ENCODE peak calls at places on chromosome 1, in four cellular contexts. U is BE2C, D is progenitor cell of endocrine pancreas, W is neural progenitor cell. I is an unnamed sample.

GRCh38 chr1:56073614-56074356 is 505.6 kb downstream of the PLPP3 start:
- DNase-seq in U (no peak), D (no peak), W (no peak), I (no peak)

GRCh38 chr1:102891868-102892625 is 216.3 kb downstream of the COL11A1 start:
- DNase-seq in U (no peak), D (no peak), W (no peak), I (no peak)

GRCh38 chr1:157105988-157106812 is 6.6 kb upstream of the ETV3L start:
- DNase-seq in U (no peak), D (no peak), W (no peak), I (no peak)

GRCh38 chr1:66302810-66303209 is 231.1 kb upstream of the SGIP1 start:
- DNase-seq in U (no peak), D (no peak), W (no peak), I (no peak)

GRCh38 chr1:44174630-44175029 is 33.2 kb upstream of the KLF18 start:
- DNase-seq in U (no peak), D (no peak), W (no peak), I (no peak)

GRCh38 chr1:31944205-31945089 is 6.3 kb upstream of the PTP4A2 start:
- DNase-seq in U (no peak), D (peak; percentile 77), W (peak; percentile 94), I (peak; percentile 73)

GRCh38 chr1:223209293-223209898 is 66.3 kb upstream of the TLR5 start:
- DNase-seq in U (no peak), D (no peak), W (no peak), I (no peak)

GRCh38 chr1:50851034-50851433 is 109.0 kb downstream of the FAF1 start:
- DNase-seq in U (no peak), D (no peak), W (no peak), I (no peak)

GRCh38 chr1:235984041-235984820 is 80.7 kb downstream of the NID1 start:
- DNase-seq in U (no peak), D (no peak), W (no peak), I (no peak)

GRCh38 chr1:202145325-202146140 is 996 bp upstream of the ARL8A start:
- DNase-seq in U (no peak), D (no peak), W (no peak), I (no peak)

GRCh38 chr1:167938083-167938482 is 1.2 kb upstream of the MPC2 start:
- DNase-seq in U (no peak), D (no peak), W (no peak), I (no peak)

GRCh38 chr1:101253976-101254660 is 17.3 kb downstream of the S1PR1 start:
- DNase-seq in U (no peak), D (no peak), W (peak; percentile 17), I (no peak)

GRCh38 chr1:63821650-63822049 is 47.8 kb downstream of the ROR1 start:
- DNase-seq in U (no peak), D (no peak), W (no peak), I (no peak)

GRCh38 chr1:156750191-156750931 is 1.1 kb downstream of the HDGF start:
- DNase-seq in U (no peak), D (no peak), W (peak; percentile 17), I (no peak)

GRCh38 chr1:87392241-87393192 is 63.8 kb downstream of the LMO4 start:
- DNase-seq in U (no peak), D (no peak), W (no peak), I (no peak)

GRCh38 chr1:115112496-115113375 is 23.4 kb upstream of the TSPAN2 start:
- DNase-seq in U (peak; percentile 23), D (peak; percentile 58), W (peak; percentile 69), I (peak; percentile 72)

GRCh38 chr1:12435639-12436344 is 182.2 kb downstream of the DHRS3 start:
- DNase-seq in U (no peak), D (no peak), W (no peak), I (no peak)

GRCh38 chr1:117611121-117611601 is 5.3 kb downstream of the TENT5C start:
- DNase-seq in U (no peak), D (no peak), W (no peak), I (no peak)

GRCh38 chr1:25647863-25648262 is 31.3 kb downstream of the MAN1C1 start:
- DNase-seq in U (no peak), D (peak; percentile 1), W (no peak), I (no peak)

GRCh38 chr1:7845761-7846160 is 7.1 kb downstream of the UTS2 start:
- DNase-seq in U (no peak), D (no peak), W (no peak), I (no peak)

GRCh38 chr1:199646761-199647160 is 380.7 kb upstream of the NR5A2 start:
- DNase-seq in U (no peak), D (no peak), W (no peak), I (no peak)

GRCh38 chr1:42176902-42177519 is 12.5 kb upstream of the GUCA2A start:
- DNase-seq in U (no peak), D (no peak), W (peak; percentile 72), I (no peak)

GRCh38 chr1:27970401-27970800 is 10.6 kb downstream of the XKR8 start:
- DNase-seq in U (no peak), D (no peak), W (no peak), I (no peak)

GRCh38 chr1:10790155-10790707 is 6.2 kb downstream of the CASZ1 start:
- DNase-seq in U (peak; percentile 25), D (no peak), W (no peak), I (no peak)

GRCh38 chr1:62175568-62176179 is 19.0 kb upstream of the L1TD1 start:
- DNase-seq in U (peak; percentile 24), D (no peak), W (peak; percentile 70), I (peak; percentile 32)

GRCh38 chr1:211752951-211753486 is 77.5 kb downstream of the LPGAT1 start:
- DNase-seq in U (no peak), D (no peak), W (no peak), I (no peak)

GRCh38 chr1:9190234-9190633 is 44.3 kb upstream of the H6PD start:
- DNase-seq in U (no peak), D (no peak), W (no peak), I (no peak)

GRCh38 chr1:169367096-169367685 is 406 bp downstream of the NME7 start:
- DNase-seq in U (no peak), D (no peak), W (peak; percentile 2), I (no peak)

GRCh38 chr1:226739696-226740065 is 599 bp upstream of the ITPKB start:
- DNase-seq in U (no peak), D (no peak), W (no peak), I (no peak)

GRCh38 chr1:84959294-84959693 is 37.6 kb downstream of the MCOLN2 start:
- DNase-seq in U (no peak), D (no peak), W (no peak), I (no peak)
- TF ChIP-seq CTCF in U (no peak), D (no peak), W (no peak), I (no peak)

GRCh38 chr1:106972074-106972473 is 84.4 kb upstream of the PRMT6 start:
- DNase-seq in U (no peak), D (no peak), W (no peak), I (no peak)

GRCh38 chr1:106978477-106979322 is 77.8 kb upstream of the PRMT6 start:
- DNase-seq in U (peak; percentile 58), D (no peak), W (no peak), I (no peak)

GRCh38 chr1:106975944-106976343 is 80.5 kb upstream of the PRMT6 start:
- DNase-seq in U (peak; percentile 8), D (no peak), W (no peak), I (no peak)
- TF ChIP-seq CTCF in U (peak; percentile 51), D (peak; percentile 29), W (peak; percentile 42), I (no peak)

DNA sequence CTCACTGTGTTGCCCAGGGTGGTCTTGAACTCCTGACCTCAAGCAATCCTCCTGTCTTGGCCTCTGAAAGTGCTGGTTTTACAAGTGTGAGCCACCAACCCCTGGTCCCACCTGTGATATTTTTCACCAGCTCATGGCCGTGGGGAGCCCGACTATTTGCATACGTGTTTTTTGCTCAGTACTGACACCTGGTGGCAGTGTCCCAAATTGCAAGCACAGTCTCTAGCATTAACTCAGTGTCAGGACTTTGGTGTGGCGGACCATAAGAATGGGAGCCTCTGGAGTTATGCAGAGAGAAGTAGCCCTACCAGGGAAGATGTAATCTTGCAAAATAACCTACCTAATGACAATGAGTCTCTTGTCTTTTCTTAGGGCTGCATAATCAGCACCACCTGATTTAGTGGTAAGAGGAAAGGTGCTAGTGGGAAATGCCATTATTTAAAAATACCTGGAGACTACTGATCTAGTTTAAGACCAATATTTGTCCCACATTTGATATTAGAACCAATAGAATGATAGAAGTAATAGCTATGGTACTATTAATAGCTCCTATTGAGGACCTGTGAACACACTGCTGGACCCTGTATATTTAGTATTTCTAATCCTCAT is 305.4 kb downstream of the DISC1 start:
- DNase-seq in U (peak; percentile 37), D (no peak), W (no peak), I (peak; percentile 37)
- TF ChIP-seq CTCF in U (peak; percentile 88), D (peak; percentile 58), W (peak; percentile 57), I (peak; percentile 92)

GRCh38 chr1:245172829-245173228 is 18.0 kb downstream of the KIF26B start:
- DNase-seq in U (no peak), D (no peak), W (no peak), I (no peak)
- TF ChIP-seq CTCF in U (no peak), D (no peak), W (no peak), I (no peak)